ENCODE peak calls at places on chromosomes 4 and X, in seven cellular contexts. V is GM12891, Y is uterus, J is tibial nerve, Q is adrenal gland, B is GM12892, O is sigmoid colon. I is an unnamed sample.

GRCh38 chrX:71923516-71923915 is 12.9 kb downstream of the NHSL2 start:
- DNase-seq in V (no peak), J (no peak), B (no peak), Q (no peak), Y (no peak), O (peak), I (no peak)

GRCh38 chrX:18288716-18289115 is 65.8 kb downstream of the SCML2 start:
- DNase-seq in B (no peak), O (no peak), Y (no peak), V (no peak), J (no peak), Q (no peak), I (no peak)

GRCh38 chrX:100685284-100685996 is 41.4 kb downstream of the SRPX2 start:
- DNase-seq in B (peak), J (peak), O (peak), Y (peak), V (no peak), Q (peak), I (no peak)

GRCh38 chr4:151770154-151770553 is 9.3 kb upstream of the GATB start:
- DNase-seq in Y (no peak), B (no peak), V (no peak), Q (no peak), J (no peak), O (no peak), I (no peak)

GRCh38 chr4:170979736-170980135 is 833.5 kb upstream of the GALNTL6 start:
- DNase-seq in B (no peak), V (no peak), Q (no peak), O (no peak), J (no peak), Y (peak), I (no peak)

GRCh38 chr4:186839122-186840037 is 115.7 kb upstream of the FAT1 start:
- DNase-seq in Y (peak), V (peak), B (no peak), Q (no peak), J (peak), O (peak), I (no peak)

GRCh38 chr4:170226288-170226687 is 136.5 kb upstream of the AADAT start:
- DNase-seq in Y (no peak), O (no peak), B (no peak), J (no peak), Q (no peak), V (no peak), I (no peak)

GRCh38 chr4:8736083-8736825 is 135.4 kb downstream of the HMX1 start:
- DNase-seq in Q (no peak), B (no peak), O (peak), V (no peak), J (no peak), Y (no peak), I (no peak)

GRCh38 chr4:85756938-85757337 is 282.0 kb downstream of the ARHGAP24 start:
- DNase-seq in Y (no peak), B (no peak), J (no peak), Q (no peak), O (no peak), V (no peak), I (no peak)

GRCh38 chrX:67692246-67692645 is 148.4 kb downstream of the AR start:
- DNase-seq in Y (no peak), Q (no peak), B (no peak), O (no peak), J (no peak), V (no peak), I (no peak)

GRCh38 chr4:150090836-150091235 is 12.6 kb downstream of the DCLK2 start:
- DNase-seq in J (no peak), V (no peak), Y (no peak), O (no peak), Q (no peak), B (no peak), I (no peak)

GRCh38 chrX:38232287-38232686 is 11.6 kb upstream of the SRPX start:
- DNase-seq in V (no peak), Q (no peak), B (no peak), O (no peak), J (no peak), Y (no peak), I (no peak)

GRCh38 chrX:95628796-95629195 is 1055.8 kb upstream of the DIAPH2 start:
- DNase-seq in B (no peak), Y (no peak), O (no peak), J (no peak), Q (no peak), V (no peak), I (no peak)

GRCh38 chr4:77777135-77777777 is 41.9 kb downstream of the CNOT6L start:
- DNase-seq in Y (no peak), Q (no peak), J (no peak), V (no peak), O (no peak), B (no peak), I (no peak)

GRCh38 chrX:10254746-10255145 is 98.0 kb downstream of the CLCN4 start:
- DNase-seq in J (no peak), O (no peak), Q (no peak), Y (no peak), B (no peak), V (no peak), I (no peak)

GRCh38 chr4:177105526-177105925 is 204.1 kb upstream of the NEIL3 start:
- DNase-seq in Y (no peak), V (no peak), O (no peak), B (no peak), J (no peak), Q (no peak), I (no peak)

GRCh38 chrX:23773601-23774175 is 9.3 kb upstream of the SAT1 start:
- DNase-seq in O (no peak), B (no peak), Y (no peak), V (no peak), Q (no peak), J (no peak), I (no peak)

GRCh38 chrX:16023790-16024734 is 99.3 kb upstream of the GRPR start:
- DNase-seq in J (no peak), O (no peak), B (no peak), Y (no peak), V (peak), Q (no peak), I (no peak)

GRCh38 chr4:173333658-173334084 is 487 bp downstream of the HMGB2 start:
- DNase-seq in O (peak), Q (peak), V (peak), B (peak), J (peak), Y (peak), I (peak)

GRCh38 chr4:71004281-71004851 is 10.9 kb downstream of the DCK start:
- DNase-seq in J (no peak), O (no peak), Y (no peak), Q (no peak), B (no peak), V (no peak), I (no peak)

GRCh38 chr4:84915396-84915780 is 51.1 kb downstream of the WDFY3 start:
- DNase-seq in B (no peak), J (no peak), V (no peak), O (no peak), Q (no peak), Y (no peak), I (no peak)

GRCh38 chr4:89753601-89754066 is 83.3 kb downstream of the SNCA start:
- DNase-seq in O (no peak), J (no peak), V (no peak), Y (no peak), B (no peak), Q (no peak), I (no peak)

GRCh38 chr4:94595880-94596483 is 144.2 kb downstream of the PDLIM5 start:
- DNase-seq in Y (no peak), O (no peak), J (no peak), V (no peak), B (no peak), Q (no peak), I (no peak)

GRCh38 chr4:6673660-6674499 is 19.8 kb upstream of the S100P start:
- DNase-seq in O (peak), J (peak), B (peak), V (peak), Y (peak), Q (peak), I (peak)
- TF ChIP-seq POLR2A in O (no peak), J (peak), B (peak), V (peak), Y (peak), Q (peak), I (no peak)

DNA sequence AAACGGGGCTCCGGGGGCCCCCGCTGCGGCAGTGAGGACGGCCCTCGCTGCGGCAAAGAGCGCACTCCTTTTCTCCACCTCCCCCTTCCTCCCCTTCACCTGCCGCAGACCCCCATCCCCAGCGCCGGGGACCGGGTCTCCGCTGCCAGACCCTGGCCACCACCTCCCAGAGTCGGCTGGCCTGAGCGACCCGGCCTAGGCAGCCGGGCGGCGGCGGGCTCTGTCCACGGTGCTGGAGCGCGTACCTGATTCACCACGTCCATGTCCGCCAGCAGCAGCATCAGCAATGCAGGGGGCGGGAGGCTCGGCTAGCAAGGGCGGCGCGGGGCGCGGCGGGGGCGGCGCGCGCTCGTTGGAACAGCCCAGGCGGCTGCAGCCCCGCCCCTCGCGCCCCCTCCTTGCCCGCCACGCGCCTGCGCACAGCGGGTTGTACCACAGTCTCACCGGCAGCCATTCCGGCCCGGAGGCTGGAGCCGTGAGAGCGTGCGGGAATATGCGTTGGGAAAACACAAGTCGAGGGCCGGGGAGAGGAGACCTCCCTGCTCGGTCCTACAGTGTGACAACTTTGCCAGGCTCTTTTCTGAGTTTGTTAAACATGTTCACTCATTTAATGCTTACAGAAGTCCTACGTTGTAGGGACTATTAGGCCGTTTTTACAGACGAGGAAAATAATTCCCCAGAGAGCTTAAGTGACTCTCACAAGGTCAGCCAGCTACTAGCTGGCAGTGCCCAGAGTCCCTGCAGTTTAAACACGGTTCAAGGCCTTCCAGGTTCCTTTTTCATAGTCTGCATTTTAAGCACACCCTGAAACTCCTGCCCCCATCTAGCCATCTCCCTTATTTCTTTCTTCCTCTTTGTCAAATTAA is at the start of gene SYP:
- DNase-seq in Q (peak), J (peak), Y (peak), V (peak), O (peak), B (peak), I (peak)
- TF ChIP-seq POLR2A in Q (peak), J (peak), Y (no peak), V (peak), O (peak), B (peak), I (peak)

GRCh38 chr4:143514432-143514831 is 930 bp downstream of the SMARCA5 start:
- DNase-seq in B (no peak), Y (peak), J (peak), V (peak), Q (peak), O (peak), I (no peak)
- TF ChIP-seq POLR2A in B (no peak), Y (no peak), J (peak), V (no peak), Q (peak), O (peak), I (no peak)

GRCh38 chrX:126847143-126847542 is 27.6 kb downstream of the PRR32 start:
- DNase-seq in J (no peak), V (no peak), O (no peak), B (no peak), Y (no peak), Q (no peak), I (no peak)
- TF ChIP-seq POLR2A in J (no peak), V (no peak), O (no peak), B (no peak), Y (no peak), Q (no peak), I (no peak)

DNA sequence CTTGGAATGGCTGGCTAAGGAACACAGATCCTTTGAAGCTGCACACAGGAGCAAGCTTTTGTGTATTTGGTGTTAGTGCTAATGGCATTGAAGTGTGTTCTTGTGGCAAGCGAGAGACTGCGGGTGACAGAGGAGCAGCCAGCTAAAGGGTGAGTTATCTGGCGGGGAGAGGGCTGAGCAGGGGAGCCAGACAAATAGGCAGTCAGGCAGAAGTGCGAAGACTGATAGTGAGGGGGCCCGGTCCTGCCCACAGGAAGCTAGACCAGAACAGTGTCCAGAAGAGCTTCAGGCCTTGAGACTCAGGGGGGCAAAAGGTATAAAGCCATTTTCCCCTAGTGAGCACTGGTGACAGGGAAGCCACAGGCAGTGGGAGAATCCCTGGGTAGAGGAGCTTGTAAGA is 49.6 kb upstream of the MAMLD1 start:
- DNase-seq in B (no peak), Y (no peak), Q (no peak), J (no peak), O (no peak), V (no peak), I (no peak)
- TF ChIP-seq POLR2A in B (no peak), Y (no peak), Q (no peak), J (no peak), O (no peak), V (no peak), I (no peak)

GRCh38 chrX:54184474-54184873 is 1.4 kb upstream of the FAM120C start:
- DNase-seq in Q (no peak), J (no peak), B (no peak), O (no peak), V (no peak), Y (no peak), I (no peak)

GRCh38 chrX:54182194-54182863 is 725 bp downstream of the FAM120C start:
- DNase-seq in J (peak), B (peak), V (peak), O (peak), Y (peak), Q (peak), I (no peak)

GRCh38 chrX:54180403-54180802 is 2.7 kb downstream of the FAM120C start:
- DNase-seq in Y (no peak), V (no peak), Q (no peak), O (no peak), B (no peak), J (no peak), I (no peak)

GRCh38 chrX:54181196-54181953 is 1.7 kb downstream of the FAM120C start:
- DNase-seq in Q (no peak), Y (no peak), O (no peak), J (no peak), B (no peak), V (no peak), I (no peak)

GRCh38 chrX:54182864-54183613 is at the start of gene FAM120C:
- DNase-seq in Q (peak), B (peak), Y (peak), J (peak), V (peak), O (peak), I (peak)
- TF ChIP-seq POLR2A in Q (peak), B (no peak), Y (no peak), J (no peak), V (no peak), O (no peak), I (no peak)

GRCh38 chr4:74364649-74365491 is at the start of gene EREG:
- DNase-seq in Q (no peak), J (no peak), Y (no peak), V (peak), B (no peak), O (peak), I (no peak)
- TF ChIP-seq POLR2A in Q (no peak), J (no peak), Y (no peak), V (no peak), B (no peak), O (no peak), I (no peak)

DNA sequence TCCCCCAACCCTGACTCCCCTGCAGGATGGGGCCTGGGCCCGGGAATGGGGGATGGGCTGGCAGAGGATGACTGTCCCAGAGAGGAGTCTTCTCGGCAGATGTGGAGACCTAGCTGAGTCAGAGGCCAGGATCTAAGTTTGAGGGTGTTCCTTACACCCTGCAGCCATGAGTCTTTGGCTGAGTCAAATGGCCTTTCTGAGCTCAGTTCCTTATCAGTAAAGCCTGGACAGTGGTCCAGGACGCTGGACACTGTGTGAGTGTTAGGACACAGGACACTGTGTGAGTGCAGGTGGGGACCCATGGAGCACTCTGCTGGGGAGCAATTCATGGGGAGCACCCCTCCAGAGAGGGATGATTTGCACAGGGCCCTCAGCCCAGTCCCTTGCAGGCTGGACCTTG is 5.0 kb downstream of the IL9R start:
- DNase-seq in O (no peak), J (no peak), Q (no peak), B (no peak), Y (no peak), V (no peak), I (no peak)
- TF ChIP-seq POLR2A in O (no peak), J (no peak), Q (no peak), B (no peak), Y (no peak), V (no peak), I (no peak)

DNA sequence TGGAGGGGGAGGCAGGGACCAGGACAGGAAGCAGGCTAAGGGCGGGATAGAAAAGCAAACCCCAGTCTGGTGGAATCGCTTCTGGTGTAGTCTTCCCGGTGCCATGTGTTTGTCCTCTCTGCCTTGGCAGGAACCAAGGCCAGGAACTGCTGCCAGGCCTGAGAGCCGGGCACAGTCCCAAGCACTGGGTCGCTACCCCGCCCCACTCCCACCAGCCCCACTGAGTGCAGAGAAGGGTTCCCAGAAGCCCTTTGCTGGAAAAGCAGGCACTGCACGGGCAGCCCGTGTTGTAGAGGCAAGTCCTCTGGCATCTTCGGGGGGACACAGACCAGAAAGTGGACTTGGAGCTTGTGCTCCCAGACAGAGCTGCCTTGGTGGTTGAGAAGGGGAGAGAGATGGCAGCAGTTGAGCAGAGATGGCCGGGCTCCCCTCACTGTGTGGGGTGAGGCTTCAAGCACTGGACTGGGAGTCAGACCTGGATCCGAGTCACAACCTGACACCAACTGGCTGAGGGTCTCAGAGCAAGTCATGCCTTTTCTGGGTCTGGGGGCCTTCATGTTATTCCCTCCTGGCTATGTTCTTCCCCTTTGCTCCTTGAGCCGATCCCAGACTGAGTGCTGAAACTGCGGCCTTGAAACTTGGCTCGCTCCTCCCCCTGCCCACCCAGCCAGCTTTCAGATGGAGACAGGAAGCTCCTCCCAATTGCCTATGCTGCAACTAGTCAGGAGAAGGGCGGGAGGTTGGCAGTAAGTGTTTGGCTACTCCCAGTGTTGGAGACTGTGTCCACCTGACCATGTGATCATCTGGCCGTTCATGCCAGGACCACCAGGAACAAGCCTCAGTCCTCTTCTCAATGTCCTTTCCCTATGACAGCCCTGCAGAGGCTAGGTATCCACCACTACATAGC is 59.7 kb upstream of the MTM1 start:
- DNase-seq in J (peak), V (no peak), O (peak), Y (peak), Q (peak), B (no peak), I (no peak)
- TF ChIP-seq POLR2A in J (no peak), V (no peak), O (no peak), Y (no peak), Q (peak), B (no peak), I (no peak)

DNA sequence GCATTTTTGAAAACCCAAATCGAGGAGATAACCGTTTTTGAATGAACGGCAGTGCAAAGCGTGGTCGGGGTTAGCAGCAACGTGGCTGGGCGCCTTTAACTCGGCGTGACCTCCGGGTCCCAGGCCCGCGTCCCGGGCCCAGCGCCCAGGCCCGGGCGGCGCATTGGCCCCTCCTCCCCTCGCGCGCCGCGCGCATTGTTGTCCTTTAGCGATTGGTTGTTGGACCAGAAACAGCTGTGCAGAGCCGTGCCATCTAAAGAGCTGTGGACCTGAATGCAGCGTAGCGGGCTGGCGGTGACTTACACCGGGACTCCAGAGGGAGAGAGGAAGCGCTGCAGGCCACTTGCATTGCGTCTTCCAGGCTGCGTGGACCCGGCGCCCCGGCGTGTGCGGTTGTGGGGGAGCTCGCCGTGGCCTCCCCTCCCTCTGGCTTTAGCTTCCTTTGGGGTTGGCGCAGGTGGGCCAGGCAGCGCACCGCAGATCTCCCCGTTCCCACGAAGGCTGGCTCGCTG is at the start of gene STOX2:
- DNase-seq in J (peak), O (peak), B (no peak), Q (peak), Y (peak), V (peak), I (peak)
- TF ChIP-seq POLR2A in J (peak), O (no peak), B (no peak), Q (peak), Y (no peak), V (no peak), I (no peak)